ENCODE peak calls at places on chromosomes 1 and 21, in four cellular contexts. T, Y, S and H are unnamed samples.
A peak's percentile ranks its signal among the peaks of the same experiment; 100 is the strongest.

GRCh38 chr1:194209920-194210319 is 1023.5 kb upstream of the B3GALT2 start:
- DNase-seq in S (no peak), Y (no peak), T (no peak), H (no peak)

GRCh38 chr1:41613646-41614592 is 129.4 kb upstream of the EDN2 start:
- DNase-seq in T (no peak), S (no peak), Y (peak; percentile 86), H (no peak)

GRCh38 chr21:45923146-45923545 is 58.4 kb upstream of the COL6A1 start:
- DNase-seq in T (peak; percentile 58), Y (peak; percentile 75), S (no peak), H (peak; percentile 26)

GRCh38 chr1:157403608-157404007 is 148.7 kb downstream of the FCRL5 start:
- DNase-seq in T (no peak), S (no peak), Y (no peak), H (no peak)

GRCh38 chr1:110161822-110162221 is 11.5 kb downstream of the SLC6A17 start:
- DNase-seq in Y (no peak), S (no peak), T (no peak), H (no peak)

GRCh38 chr1:3690282-3691065 is 38.2 kb downstream of the TP73 start:
- DNase-seq in T (no peak), Y (no peak), S (no peak), H (no peak)

GRCh38 chr1:156140879-156141707 is 12.3 kb upstream of the SEMA4A start:
- DNase-seq in S (no peak), Y (peak; percentile 48), T (no peak), H (peak; percentile 67)

GRCh38 chr1:153532161-153532560 is 3.6 kb downstream of the S100A6 start:
- DNase-seq in Y (no peak), T (no peak), S (no peak), H (no peak)

GRCh38 chr1:65150583-65151263 is 2.7 kb downstream of the AK4 start:
- DNase-seq in T (no peak), S (no peak), Y (no peak), H (no peak)

GRCh38 chr1:225866981-225867380 is 15.2 kb downstream of the TMEM63A start:
- DNase-seq in Y (no peak), S (no peak), T (no peak), H (no peak)

GRCh38 chr1:58862728-58863385 is 79.0 kb upstream of the JUN start:
- DNase-seq in Y (no peak), T (no peak), S (no peak), H (no peak)

GRCh38 chr1:75785320-75785963 is 614 bp upstream of the RABGGTB start:
- DNase-seq in T (no peak), S (no peak), Y (no peak), H (no peak)

GRCh38 chr21:46250146-46250725 is 21.7 kb upstream of the LSS start:
- DNase-seq in T (no peak), Y (peak; percentile 33), S (no peak), H (no peak)

GRCh38 chr1:198096390-198096789 is 60.4 kb upstream of the NEK7 start:
- DNase-seq in S (no peak), T (no peak), Y (peak; percentile 47), H (no peak)

GRCh38 chr1:201358596-201358995 is 18.9 kb downstream of the TNNT2 start:
- DNase-seq in S (no peak), Y (peak; percentile 3), T (no peak), H (no peak)

GRCh38 chr21:14259669-14260458 is 43.9 kb downstream of the RBM11 start:
- DNase-seq in Y (peak; percentile 56), T (peak; percentile 3), S (no peak), H (peak; percentile 24)

GRCh38 chr1:11492235-11492634 is 13.3 kb downstream of the DISP3 start:
- DNase-seq in T (no peak), S (no peak), Y (no peak), H (no peak)

GRCh38 chr1:103949714-103950113 is 200.0 kb downstream of the AMY1C start:
- DNase-seq in S (no peak), Y (no peak), T (no peak), H (no peak)

GRCh38 chr1:228010921-228011320 is 4.1 kb downstream of the WNT3A start:
- DNase-seq in S (no peak), T (no peak), Y (no peak), H (no peak)

GRCh38 chr1:202923533-202923932 is 3.5 kb downstream of the KLHL12 start:
- DNase-seq in Y (no peak), T (no peak), S (no peak), H (no peak)

GRCh38 chr1:101460709-101461108 is 223.9 kb downstream of the S1PR1 start:
- DNase-seq in Y (no peak), T (no peak), S (no peak), H (no peak)

GRCh38 chr1:200183637-200184036 is 156.1 kb downstream of the NR5A2 start:
- DNase-seq in Y (no peak), S (no peak), T (no peak), H (no peak)

GRCh38 chr1:14726606-14727005 is 128.1 kb downstream of the KAZN start:
- DNase-seq in S (no peak), T (no peak), Y (no peak), H (no peak)

GRCh38 chr1:154697710-154698109 is 89.7 kb upstream of the ADAR start:
- DNase-seq in T (no peak), S (no peak), Y (no peak), H (no peak)

GRCh38 chr1:162612606-162613400 is 19.5 kb upstream of the DDR2 start:
- DNase-seq in T (no peak), Y (peak; percentile 34), S (no peak), H (no peak)

GRCh38 chr1:200556005-200556404 is 64.5 kb downstream of the KIF14 start:
- DNase-seq in S (no peak), T (no peak), Y (peak; percentile 13), H (no peak)

GRCh38 chr1:54995835-54996234 is 2.9 kb upstream of the BSND start:
- DNase-seq in S (no peak), Y (no peak), T (no peak), H (no peak)

GRCh38 chr1:36157115-36157903 is 1.3 kb downstream of the MAP7D1 start:
- DNase-seq in T (no peak), Y (no peak), S (no peak), H (no peak)

GRCh38 chr1:68448365-68448764 is 1.4 kb downstream of the RPE65 start:
- DNase-seq in Y (no peak), S (no peak), T (peak; percentile 6), H (no peak)

GRCh38 chr1:243236604-243237252 is 18.4 kb downstream of the CEP170 start:
- DNase-seq in S (no peak), T (no peak), Y (no peak), H (no peak)

GRCh38 chr1:218890436-218890835 is 283.2 kb upstream of the LYPLAL1 start:
- DNase-seq in Y (no peak), T (no peak), S (no peak), H (no peak)

GRCh38 chr1:152983743-152984142 is at the start of gene SPRR1A:
- DNase-seq in Y (no peak), S (no peak), T (no peak), H (no peak)

GRCh38 chr1:182795563-182796228 is 6.1 kb downstream of the NPL start:
- DNase-seq in S (no peak), Y (no peak), T (peak; percentile 15), H (no peak)

GRCh38 chr1:66996018-66996682 is 57.8 kb downstream of the SLC35D1 start:
- DNase-seq in S (peak; percentile 59), Y (peak; percentile 77), T (peak; percentile 16), H (peak; percentile 77)

GRCh38 chr1:227934476-227935313 is 13.0 kb downstream of the WNT9A start:
- DNase-seq in Y (peak; percentile 45), T (peak; percentile 49), S (no peak), H (peak; percentile 50)

GRCh38 chr21:34813266-34813886 is 144.6 kb downstream of the CLIC6 start:
- DNase-seq in Y (peak; percentile 90), S (no peak), T (no peak), H (no peak)

GRCh38 chr1:21278898-21279819 is 11.1 kb downstream of the ECE1 start:
- DNase-seq in T (no peak), Y (peak; percentile 65), S (no peak), H (no peak)

DNA sequence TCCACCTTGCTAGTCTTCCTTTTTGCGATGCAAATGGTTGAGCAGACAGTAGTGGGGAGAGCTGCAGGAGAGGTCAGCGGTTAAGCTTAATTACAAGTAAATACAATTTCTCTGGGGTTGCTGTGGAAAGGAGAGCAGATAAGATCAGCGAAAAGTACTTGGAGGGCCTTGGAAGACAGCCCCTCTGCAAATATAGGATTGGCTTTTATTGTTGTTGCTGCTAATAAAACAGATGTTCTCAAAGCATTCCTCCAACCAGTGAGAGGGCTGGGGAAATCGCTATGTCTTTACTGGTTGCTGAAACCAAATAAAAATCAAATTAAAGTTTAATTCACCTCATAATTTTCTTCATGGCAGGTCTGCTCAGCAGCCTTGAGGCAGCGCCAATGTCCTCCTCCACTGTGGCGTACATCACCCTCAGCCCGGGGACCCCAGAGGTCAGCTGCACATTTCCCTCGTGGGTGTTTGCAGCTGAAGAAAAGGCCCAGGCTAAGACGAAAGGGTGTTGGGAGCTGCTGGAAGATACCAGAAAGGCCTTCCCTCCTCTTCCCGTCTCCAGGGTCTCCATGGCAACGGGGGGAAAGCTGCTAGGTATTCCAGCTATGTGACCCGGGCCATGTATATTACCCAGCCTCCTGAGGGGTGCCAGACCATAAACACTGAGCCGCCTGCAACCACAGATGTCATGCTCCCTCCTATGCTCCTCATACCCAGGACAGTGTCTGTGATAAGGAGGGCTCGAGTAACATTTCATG is 54.6 kb upstream of the POU2F1 start:
- DNase-seq in S (no peak), Y (no peak), T (no peak), H (no peak)
- TF ChIP-seq ELK1 in S (no peak), Y (no peak), T (no peak), H (no peak)

GRCh38 chr1:85320371-85321131 is 44.1 kb upstream of the BCL10 start:
- DNase-seq in T (no peak), Y (peak; percentile 81), S (no peak), H (no peak)

GRCh38 chr1:85319931-85320330 is 43.5 kb upstream of the BCL10 start:
- DNase-seq in T (no peak), Y (no peak), S (no peak), H (no peak)

GRCh38 chr1:85319488-85319887 is 43.1 kb upstream of the BCL10 start:
- DNase-seq in T (no peak), Y (no peak), S (no peak), H (no peak)

GRCh38 chr1:85322655-85323054 is 46.2 kb upstream of the BCL10 start:
- DNase-seq in S (no peak), Y (peak; percentile 59), T (no peak), H (no peak)

GRCh38 chr1:85321237-85321964 is 45.0 kb upstream of the BCL10 start:
- DNase-seq in T (no peak), S (no peak), Y (peak; percentile 75), H (no peak)
- TF ChIP-seq ELK1 in T (no peak), S (no peak), Y (no peak), H (no peak)

GRCh38 chr1:196259291-196259690 is 348.9 kb downstream of the KCNT2 start:
- DNase-seq in S (no peak), T (no peak), Y (no peak), H (no peak)
- TF ChIP-seq ELK1 in S (no peak), T (no peak), Y (no peak), H (no peak)

GRCh38 chr1:239722080-239722479 is 335.7 kb downstream of the CHRM3 start:
- DNase-seq in T (no peak), S (no peak), Y (no peak), H (no peak)

GRCh38 chr1:239723821-239724367 is 337.5 kb downstream of the CHRM3 start:
- DNase-seq in Y (no peak), S (no peak), T (no peak), H (no peak)

GRCh38 chr1:239730378-239730777 is 344.0 kb downstream of the CHRM3 start:
- DNase-seq in Y (no peak), S (no peak), T (no peak), H (no peak)

GRCh38 chr1:239725933-239726332 is 339.6 kb downstream of the CHRM3 start:
- DNase-seq in S (no peak), Y (no peak), T (no peak), H (no peak)

GRCh38 chr1:239725371-239725770 is 339.0 kb downstream of the CHRM3 start:
- DNase-seq in T (no peak), S (no peak), Y (no peak), H (no peak)
- TF ChIP-seq ELK1 in T (no peak), S (no peak), Y (no peak), H (no peak)